ENCODE peak calls at places on chromosomes 2 and 18, in eight cellular contexts. D is aorta, G is K562, C is Caco-2, N is colonic mucosa, T is neural progenitor cell, P is ovary, X is SJCRH30. Z is an unnamed sample. For H3K27me3 and H3K9me3, the result is how much of the 10 kb centered on the place peaks cover.

GRCh38 chr2:237614151-237614720 is 13.2 kb upstream of the LRRFIP1 start:
- DNase-seq in P (no peak), C (peak), D (no peak), G (no peak), N (no peak), T (peak), X (peak), Z (no peak)

GRCh38 chr2:229815342-229815741 is 101.0 kb upstream of the DNER start:
- DNase-seq in P (no peak), C (no peak), X (no peak), T (no peak), D (no peak), G (no peak), N (no peak), Z (no peak)

GRCh38 chr2:69997296-69998184 is 36.1 kb upstream of the ASPRV1 start:
- DNase-seq in G (peak), C (no peak), T (no peak), X (no peak), P (no peak), D (peak), N (no peak), Z (no peak)

GRCh38 chr2:190534310-190535118 is at the start of gene NEMP2:
- DNase-seq in X (peak), D (peak), T (peak), P (peak), G (peak), N (peak), C (peak), Z (peak)

GRCh38 chr18:67513285-67513684 is 3.2 kb downstream of the DSEL start:
- DNase-seq in C (peak), D (no peak), X (no peak), T (peak), G (no peak), P (no peak), N (no peak), Z (no peak)

GRCh38 chr2:129877289-129877741 is 102.2 kb upstream of the RAB6C start:
- DNase-seq in N (peak), G (peak), C (peak), T (peak), P (peak), D (peak), X (peak), Z (peak)

GRCh38 chr2:213185147-213185822 is 33.9 kb upstream of the IKZF2 start:
- DNase-seq in C (no peak), X (no peak), G (no peak), P (no peak), T (no peak), N (no peak), D (no peak), Z (no peak)

GRCh38 chr2:64751286-64752260 is 97.9 kb upstream of the SERTAD2 start:
- DNase-seq in T (no peak), G (peak), P (peak), N (peak), D (peak), C (peak), X (peak), Z (peak)

GRCh38 chr2:235270951-235271350 is 222.9 kb upstream of the AGAP1 start:
- DNase-seq in T (no peak), C (no peak), P (no peak), X (no peak), D (no peak), G (no peak), N (no peak), Z (no peak)

GRCh38 chr2:43818761-43819160 is 19.9 kb downstream of the ABCG5 start:
- DNase-seq in P (no peak), G (peak), N (peak), D (no peak), T (no peak), X (no peak), C (no peak), Z (peak)

GRCh38 chr2:71554706-71555056 is 101.3 kb downstream of the DYSF start:
- DNase-seq in G (no peak), C (no peak), P (no peak), T (no peak), X (no peak), D (peak), N (no peak), Z (no peak)

GRCh38 chr18:40553029-40553428 is 1402.0 kb upstream of the PIK3C3 start:
- DNase-seq in D (no peak), P (no peak), C (no peak), T (no peak), N (no peak), X (no peak), G (no peak), Z (no peak)

GRCh38 chr2:15799432-15799827 is 140.9 kb upstream of the MYCN start:
- DNase-seq in D (no peak), G (no peak), P (no peak), X (no peak), C (no peak), N (no peak), T (no peak), Z (no peak)

GRCh38 chr18:55048892-55049291 is 89.6 kb upstream of the CCDC68 start:
- DNase-seq in G (no peak), T (no peak), C (no peak), X (no peak), D (no peak), P (no peak), N (no peak), Z (no peak)

GRCh38 chr2:157726946-157727345 is 98.3 kb upstream of the ACVR1C start:
- DNase-seq in X (no peak), D (no peak), T (no peak), G (no peak), N (no peak), C (no peak), P (no peak), Z (no peak)

GRCh38 chr2:27715318-27716165 is 51.9 kb downstream of the SLC4A1AP start:
- DNase-seq in C (peak), G (peak), X (peak), T (peak), P (peak), N (no peak), D (peak), Z (peak)

GRCh38 chr2:226647626-226648518 is 151.7 kb downstream of the IRS1 start:
- DNase-seq in P (no peak), X (no peak), T (no peak), G (no peak), N (no peak), D (no peak), C (no peak), Z (no peak)

GRCh38 chr2:189393440-189394111 is 47.7 kb upstream of the WDR75 start:
- DNase-seq in D (no peak), N (no peak), T (no peak), P (no peak), G (no peak), C (no peak), X (peak), Z (no peak)

GRCh38 chr2:220046507-220046906 is 419.1 kb downstream of the SLC4A3 start:
- DNase-seq in G (no peak), X (no peak), C (no peak), D (no peak), N (no peak), T (no peak), P (no peak), Z (no peak)

GRCh38 chr2:220043993-220044335 is 416.5 kb downstream of the SLC4A3 start:
- DNase-seq in N (no peak), P (no peak), T (no peak), C (no peak), X (no peak), D (no peak), G (no peak), Z (no peak)

GRCh38 chr2:220044383-220044782 is 417.0 kb downstream of the SLC4A3 start:
- DNase-seq in P (no peak), N (no peak), T (peak), D (no peak), C (no peak), G (no peak), X (no peak), Z (no peak)

GRCh38 chr2:220043155-220043992 is 415.9 kb downstream of the SLC4A3 start:
- DNase-seq in G (no peak), X (no peak), N (no peak), P (no peak), C (no peak), D (no peak), T (no peak), Z (no peak)
- H3K4me3 ChIP-seq in G (no peak), X (no peak), N (no peak), P (no peak), C (no peak), D (no peak), T (no peak), Z (no peak)

DNA sequence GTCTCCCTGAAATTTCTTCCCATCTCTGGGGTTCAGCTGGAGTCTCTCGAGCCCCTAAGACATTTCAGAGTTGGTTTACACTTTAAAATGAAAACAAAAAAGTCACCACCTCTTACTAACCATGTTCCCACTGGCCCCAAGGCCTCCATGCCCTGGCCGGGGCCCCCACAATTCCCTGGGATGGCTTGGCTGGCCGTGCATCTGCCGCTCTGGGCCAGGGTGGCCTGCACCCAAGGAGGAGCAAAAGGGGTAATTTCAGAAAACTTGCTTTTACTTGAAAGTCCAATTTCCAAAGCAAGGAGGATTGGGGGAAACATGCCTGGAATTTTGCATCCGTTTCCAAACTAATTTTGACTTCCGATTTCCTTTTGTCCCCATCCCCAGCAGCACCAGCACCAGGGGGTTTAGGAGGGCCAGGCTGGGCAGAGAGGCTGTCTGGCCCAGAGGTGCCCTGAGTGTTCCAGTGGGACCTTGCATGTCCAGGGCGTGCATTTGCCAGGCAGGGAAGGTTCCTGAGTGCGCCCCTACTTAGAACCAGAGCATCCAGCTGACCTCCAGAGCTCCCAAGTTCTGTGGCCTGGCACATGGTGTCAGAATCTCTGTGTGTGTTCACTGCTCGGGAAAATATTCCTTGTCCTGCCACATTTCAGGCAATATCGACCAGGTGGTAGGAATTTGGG is 5.3 kb downstream of the SIX3 start:
- DNase-seq in X (no peak), C (no peak), G (no peak), T (no peak), N (no peak), P (no peak), D (no peak), Z (no peak)
- H3K27me3 ChIP-seq in X (under half), C (under half), G (half or more), T (half or more), N (half or more), P (under half), D (under half), Z (under half)

DNA sequence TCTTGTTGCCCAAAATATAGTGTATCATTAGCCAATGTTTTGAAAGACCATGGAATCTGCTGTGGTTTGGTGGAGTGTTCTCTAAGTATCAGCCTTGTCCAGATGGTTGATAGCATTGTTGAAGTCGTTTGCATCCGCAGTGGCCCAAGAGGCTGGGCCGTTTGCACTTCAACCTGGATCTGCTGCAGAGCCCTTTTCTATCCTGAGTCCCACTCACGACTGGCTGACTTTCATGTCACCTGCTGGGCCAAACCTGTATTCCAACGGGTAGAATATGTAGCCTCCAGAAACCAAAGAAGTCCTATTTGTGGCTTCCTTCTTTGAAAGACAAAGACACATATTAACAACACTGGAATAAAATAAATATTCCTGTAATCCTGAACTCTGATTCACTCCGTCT is 1154.1 kb downstream of the RPIA start:
- DNase-seq in N (no peak), D (peak), C (no peak), T (no peak), X (no peak), P (no peak), G (no peak), Z (no peak)
- H3K9me3 ChIP-seq in N (under half), D (under half), C (under half), T (half or more), X (under half), P (under half), G (under half), Z (under half)

DNA sequence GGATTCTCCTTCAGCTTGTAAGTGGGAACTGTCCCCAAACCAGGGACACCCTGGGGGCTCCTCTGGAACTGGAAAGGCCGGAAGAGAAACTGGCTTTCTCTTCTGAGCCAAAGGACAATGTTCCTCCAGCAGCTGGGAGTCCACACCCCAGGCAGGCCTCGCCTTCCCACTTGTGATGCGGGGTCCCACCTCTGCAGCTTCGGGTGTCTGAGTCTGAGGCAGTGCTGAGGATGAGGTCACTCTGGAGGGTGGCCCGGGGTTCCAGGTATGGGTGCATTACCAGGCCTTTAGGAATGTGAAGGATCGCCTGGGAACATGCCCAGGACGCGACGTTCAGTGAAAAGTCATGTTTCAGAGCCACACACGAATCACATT is 18.2 kb upstream of the BOK start:
- DNase-seq in D (no peak), C (no peak), N (no peak), X (no peak), T (no peak), G (no peak), P (no peak), Z (no peak)
- H3K4me3 ChIP-seq in D (no peak), C (no peak), N (peak), X (peak), T (no peak), G (peak), P (no peak), Z (no peak)

DNA sequence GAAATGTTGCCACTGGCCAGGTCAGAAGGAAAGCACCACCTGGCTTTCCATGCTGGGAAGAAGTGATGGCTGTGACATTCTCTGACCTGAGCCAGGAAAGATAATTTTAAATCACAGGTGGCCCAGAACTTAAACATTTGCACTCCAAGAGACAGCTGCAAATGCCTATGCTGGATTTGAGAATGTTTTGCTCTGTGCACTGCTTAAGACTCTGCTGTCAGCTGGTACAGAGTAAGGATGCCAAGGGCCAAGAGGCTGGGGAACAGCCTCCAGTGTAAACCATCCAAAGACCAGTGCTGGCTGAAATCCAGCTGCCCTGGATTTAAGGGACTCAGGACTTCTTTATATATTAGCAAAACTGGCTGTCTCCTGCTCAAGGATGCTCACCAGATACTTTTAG is 3.9 kb downstream of the HOXD8 start:
- DNase-seq in T (no peak), P (peak), C (no peak), D (peak), N (no peak), X (peak), G (no peak), Z (no peak)
- H3K27me3 ChIP-seq in T (half or more), P (under half), C (under half), D (under half), N (under half), X (under half), G (half or more), Z (under half)

GRCh38 chr2:52128081-52128480 is 1096.1 kb upstream of the NRXN1 start:
- DNase-seq in N (no peak), T (no peak), C (no peak), X (no peak), P (no peak), G (no peak), D (no peak), Z (no peak)
- H3K9me3 ChIP-seq in N (under half), T (under half), C (under half), X (under half), P (under half), G (under half), D (under half), Z (under half)

GRCh38 chr2:68952887-68953521 is at the start of gene GKN2:
- DNase-seq in X (no peak), C (no peak), P (no peak), T (no peak), G (no peak), D (no peak), N (no peak), Z (peak)
- H3K4me3 ChIP-seq in X (no peak), C (no peak), P (no peak), T (no peak), G (no peak), D (no peak), N (no peak), Z (no peak)

Z was measured in right cardiac atrium.